ENCODE peak calls at places on chromosomes 5 and 9, in eight cellular contexts. O is NCI-H345; F is HFFc6; J is BJ; Y is activated naive CD4-positive, alpha-beta T cell; Q is stomach; D is osteoblast; P is stimulated activated CD8-positive, alpha-beta memory T cell treated with anti-CD3 and anti-CD28 coated beads, Interleukin-2, amount 100 ng/mL, for 48 hours. A is an unnamed sample.

GRCh38 chr9:134642385-134643181 is 980 bp downstream of the COL5A1 start:
- DNase-seq in D (peak), Y (no peak), O (no peak), P (no peak), J (peak), Q (peak), F (peak), A (peak)

GRCh38 chr9:79166005-79166404 is 405.8 kb upstream of the TLE4 start:
- DNase-seq in Q (no peak), J (no peak), D (no peak), P (no peak), O (no peak), Y (no peak), F (peak), A (no peak)

GRCh38 chr5:16899171-16899570 is 36.9 kb downstream of the MYO10 start:
- DNase-seq in P (no peak), D (no peak), O (no peak), J (no peak), Q (no peak), Y (no peak), F (no peak), A (no peak)

GRCh38 chr5:77776606-77777206 is 567 bp upstream of the TBCA start:
- DNase-seq in J (no peak), D (no peak), Y (no peak), P (no peak), F (no peak), O (no peak), Q (no peak), A (no peak)

GRCh38 chr5:170596482-170596881 is 92.7 kb downstream of the KCNIP1 start:
- DNase-seq in Y (no peak), F (no peak), O (no peak), Q (no peak), P (no peak), D (no peak), J (no peak), A (no peak)

GRCh38 chr9:91253488-91253887 is 108.2 kb downstream of the AUH start:
- DNase-seq in J (no peak), Y (no peak), D (no peak), P (no peak), O (no peak), F (peak), Q (no peak), A (no peak)

GRCh38 chr9:13529321-13530104 is 250.0 kb upstream of the MPDZ start:
- DNase-seq in J (no peak), P (no peak), O (peak), Y (no peak), Q (no peak), D (peak), F (no peak), A (no peak)

GRCh38 chr5:169071-169727 is 22.1 kb upstream of the LRRC14B start:
- DNase-seq in D (peak), P (no peak), F (peak), J (peak), Y (no peak), O (no peak), Q (peak), A (no peak)

GRCh38 chr5:181243521-181244307 is at the start of gene RACK1:
- DNase-seq in J (peak), P (peak), O (no peak), Y (no peak), Q (peak), F (peak), D (peak), A (no peak)

GRCh38 chr9:129285382-129285781 is 107.3 kb upstream of the IER5L start:
- DNase-seq in D (no peak), Y (no peak), O (no peak), F (no peak), P (no peak), Q (no peak), J (no peak), A (no peak)

GRCh38 chr9:120711841-120712538 is 2.3 kb downstream of the MEGF9 start:
- DNase-seq in D (no peak), F (no peak), P (no peak), J (no peak), Q (no peak), O (no peak), Y (no peak), A (no peak)

GRCh38 chr9:113661074-113661473 is 197.5 kb downstream of the RGS3 start:
- DNase-seq in Y (no peak), Q (no peak), F (no peak), J (no peak), P (no peak), O (no peak), D (no peak), A (no peak)

GRCh38 chr5:53322257-53322656 is 158.2 kb upstream of the FST start:
- DNase-seq in Q (no peak), J (no peak), O (no peak), P (no peak), F (no peak), D (no peak), Y (no peak), A (no peak)

GRCh38 chr9:126664893-126665695 is 51.4 kb downstream of the LMX1B start:
- DNase-seq in D (no peak), Y (no peak), F (no peak), J (no peak), Q (no peak), P (no peak), O (no peak), A (no peak)

GRCh38 chr5:173969167-173970049 is 19.6 kb upstream of the C5orf47 start:
- DNase-seq in D (peak), P (no peak), Y (no peak), F (peak), J (no peak), O (peak), Q (no peak), A (no peak)

A was measured in H1.